ENCODE peak calls at places on chromosomes 4 and X, in six cellular contexts. V is tibial nerve, A is upper lobe of left lung, C is stomach, Z is SK-N-SH, P is ovary. K is an unnamed sample.

GRCh38 chrX:39875834-39876625 is 221.7 kb downstream of the BCOR start:
- DNase-seq in A (no peak), V (no peak), Z (no peak), P (no peak), C (no peak), K (no peak)

GRCh38 chr4:15853345-15853744 is 75.2 kb downstream of the CD38 start:
- DNase-seq in V (no peak), P (no peak), Z (no peak), A (no peak), C (no peak), K (no peak)

GRCh38 chr4:118904418-118904817 is 15.8 kb downstream of the SYNPO2 start:
- DNase-seq in C (no peak), P (peak), A (no peak), Z (no peak), V (no peak), K (no peak)

GRCh38 chrX:38052096-38052495 is 45.7 kb downstream of the SYTL5 start:
- DNase-seq in V (no peak), Z (no peak), P (no peak), A (no peak), C (no peak), K (no peak)

GRCh38 chrX:12975999-12976558 is 1.2 kb downstream of the TMSB4X start:
- DNase-seq in P (peak), A (peak), C (peak), Z (peak), V (no peak), K (no peak)

GRCh38 chr4:101818362-101818761 is 27.8 kb downstream of the BANK1 start:
- DNase-seq in C (no peak), V (no peak), P (no peak), Z (no peak), A (no peak), K (no peak)

GRCh38 chrX:136725446-136726104 is 55.2 kb downstream of the ARHGEF6 start:
- DNase-seq in P (no peak), V (no peak), C (no peak), A (no peak), Z (no peak), K (peak)

GRCh38 chr4:169099775-169100180 is 89.7 kb upstream of the CBR4 start:
- DNase-seq in P (no peak), Z (no peak), A (no peak), V (no peak), C (no peak), K (peak)

GRCh38 chr4:67332627-67333026 is 212.7 kb downstream of the CENPC start:
- DNase-seq in C (no peak), Z (peak), A (no peak), V (no peak), P (no peak), K (no peak)

GRCh38 chr4:85672959-85673358 is 198.0 kb downstream of the ARHGAP24 start:
- DNase-seq in C (no peak), P (no peak), Z (no peak), A (no peak), V (no peak), K (no peak)

GRCh38 chrX:150772150-150772970 is 79.2 kb downstream of the MTMR1 start:
- DNase-seq in P (peak), C (peak), A (peak), Z (peak), V (peak), K (peak)

GRCh38 chrX:23844502-23845138 is 61.6 kb downstream of the SAT1 start:
- DNase-seq in V (no peak), A (peak), Z (peak), C (peak), P (no peak), K (no peak)

GRCh38 chr4:55397521-55398321 is 2.0 kb downstream of the TMEM165 start:
- DNase-seq in P (no peak), Z (no peak), A (no peak), V (no peak), C (no peak), K (no peak)

GRCh38 chrX:101442095-101442494 is 34.1 kb downstream of the HNRNPH2 start:
- DNase-seq in P (no peak), V (no peak), A (no peak), Z (no peak), C (no peak), K (no peak)

GRCh38 chrX:16666541-16666940 is 16.6 kb downstream of the S100G start:
- DNase-seq in Z (no peak), V (no peak), C (no peak), P (no peak), A (no peak), K (no peak)

GRCh38 chr4:26000274-26000950 is 86.4 kb downstream of the SMIM20 start:
- DNase-seq in A (no peak), V (no peak), C (no peak), Z (no peak), P (no peak), K (no peak)

GRCh38 chr4:150268444-150268843 is 190.2 kb downstream of the DCLK2 start:
- DNase-seq in P (no peak), C (no peak), Z (no peak), A (no peak), V (no peak), K (no peak)

GRCh38 chrX:28649541-28649940 is 62.3 kb downstream of the IL1RAPL1 start:
- DNase-seq in A (no peak), P (no peak), V (no peak), C (no peak), Z (no peak), K (no peak)

GRCh38 chr4:119026662-119027444 is 108.8 kb upstream of the MYOZ2 start:
- DNase-seq in Z (no peak), V (no peak), P (peak), A (no peak), C (no peak), K (peak)

GRCh38 chr4:109375778-109376414 is 57.7 kb upstream of the SEC24B start:
- DNase-seq in A (peak), V (no peak), P (no peak), C (no peak), Z (no peak), K (no peak)

GRCh38 chrX:43718081-43718480 is 62.0 kb downstream of the MAOA start:
- DNase-seq in Z (no peak), A (no peak), C (no peak), P (no peak), V (no peak), K (no peak)

GRCh38 chrX:261167-261857 is 19.9 kb upstream of the PLCXD1 start:
- DNase-seq in C (peak), P (peak), A (peak), V (no peak), Z (no peak), K (peak)

DNA sequence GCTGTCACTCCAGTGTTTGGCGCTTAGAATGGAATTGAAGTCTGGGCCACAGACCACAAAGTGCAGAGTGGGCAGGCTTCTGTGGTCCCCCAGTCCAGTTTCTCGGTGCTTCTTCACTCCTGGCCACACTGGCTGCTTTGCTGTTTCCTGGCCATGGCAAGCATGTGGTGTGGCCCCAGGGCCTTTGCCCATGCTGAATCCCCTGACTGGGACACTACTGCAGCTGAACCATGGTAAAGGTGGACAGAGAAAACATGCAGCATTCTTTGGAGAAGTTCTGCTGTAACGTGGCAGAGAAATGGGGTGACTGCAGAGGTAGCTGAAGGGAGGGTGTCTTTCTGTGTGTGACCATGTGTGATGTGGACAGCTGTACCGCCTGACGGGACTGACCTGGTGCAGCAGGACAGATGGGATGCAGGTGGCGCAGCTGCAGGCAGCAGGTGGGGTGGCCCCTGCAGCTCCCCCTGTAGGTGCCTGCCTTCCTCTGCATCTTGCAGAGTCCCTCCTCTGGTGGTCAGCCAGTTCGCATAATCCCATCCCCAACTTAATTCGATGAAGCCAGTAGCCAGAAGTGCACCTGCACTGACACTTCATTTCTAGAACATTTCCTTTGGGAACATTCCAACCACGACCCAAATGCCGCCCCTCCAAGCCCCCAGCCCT is 13.2 kb upstream of the S100P start:
- DNase-seq in Z (peak), V (no peak), C (no peak), P (no peak), A (no peak), K (no peak)
- TF ChIP-seq EP300 in Z (no peak), V (no peak), C (no peak), P (no peak), A (no peak), K (no peak)

GRCh38 chr4:183096276-183096965 is 2.6 kb upstream of the WWC2 start:
- DNase-seq in P (no peak), A (no peak), V (no peak), C (no peak), Z (no peak), K (no peak)

GRCh38 chr4:183099537-183100297 is 660 bp downstream of the WWC2 start:
- DNase-seq in V (no peak), P (peak), C (peak), A (peak), Z (no peak), K (peak)

GRCh38 chr4:183098723-183099536 is at the start of gene WWC2:
- DNase-seq in V (peak), Z (peak), C (peak), A (peak), P (peak), K (peak)

GRCh38 chr4:183097251-183098079 is 1.6 kb upstream of the WWC2 start:
- DNase-seq in A (no peak), C (no peak), V (no peak), P (peak), Z (no peak), K (no peak)

GRCh38 chr4:183098080-183098722 is 856 bp upstream of the WWC2 start:
- DNase-seq in P (peak), C (peak), V (peak), Z (peak), A (peak), K (peak)
- H3K4me3 ChIP-seq in P (peak), C (peak), V (peak), Z (peak), A (peak), K (peak)

DNA sequence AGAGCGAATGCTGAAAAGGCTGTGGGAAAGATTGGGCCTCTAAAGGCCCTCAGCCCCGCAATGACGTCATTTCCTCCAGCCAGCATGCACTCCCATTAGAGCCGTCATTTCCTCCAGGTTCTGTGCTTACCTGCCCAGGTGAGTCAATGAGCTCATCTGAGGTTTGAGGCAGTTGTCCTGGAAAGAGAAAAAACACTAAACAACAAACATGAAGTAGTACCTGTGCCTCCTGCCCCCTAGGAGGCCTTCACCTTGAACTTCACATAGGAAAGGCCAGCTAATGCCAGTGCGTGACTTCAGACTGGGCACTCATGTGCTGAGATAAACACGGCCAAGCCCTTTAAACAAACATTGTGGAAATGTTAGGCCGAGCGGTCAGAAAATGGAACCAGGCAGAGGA is 55.9 kb downstream of the FHDC1 start:
- DNase-seq in A (peak), C (peak), P (no peak), V (no peak), Z (no peak), K (no peak)
- H3K27ac ChIP-seq in A (no peak), C (peak), P (no peak), V (no peak), Z (no peak), K (no peak)

GRCh38 chr4:94828882-94829281 is 71.1 kb downstream of the BMPR1B start:
- DNase-seq in C (no peak), P (no peak), V (no peak), A (no peak), Z (no peak), K (no peak)

GRCh38 chr4:94834496-94834895 is 76.7 kb downstream of the BMPR1B start:
- DNase-seq in A (no peak), P (no peak), C (no peak), V (no peak), Z (no peak), K (no peak)

GRCh38 chr4:94827481-94828110 is 69.8 kb downstream of the BMPR1B start:
- DNase-seq in P (no peak), C (no peak), Z (no peak), A (no peak), V (no peak), K (no peak)

GRCh38 chr4:94833394-94833793 is 75.6 kb downstream of the BMPR1B start:
- DNase-seq in Z (no peak), V (no peak), A (no peak), C (no peak), P (no peak), K (no peak)

GRCh38 chr4:94831607-94832006 is 73.9 kb downstream of the BMPR1B start:
- DNase-seq in Z (no peak), P (no peak), C (no peak), A (no peak), V (no peak), K (no peak)
- TF ChIP-seq EP300 in Z (no peak), P (no peak), C (no peak), A (no peak), V (no peak), K (no peak)

GRCh38 chrX:51891245-51891644 is 2.2 kb upstream of the MAGED1 start:
- DNase-seq in C (no peak), V (no peak), P (no peak), Z (no peak), A (no peak), K (no peak)
- H3K4me3 ChIP-seq in C (no peak), V (no peak), P (no peak), Z (no peak), A (no peak), K (no peak)

K was measured in sigmoid colon.